ENCODE peak calls at places on chromosome 13, in nine cellular contexts. W is fibroblast of gingiva; Z is ascending aorta; I is Calu3; P is stimulated activated CD4-positive, alpha-beta T cell treated with anti-CD3 and anti-CD28 coated beads, Interleukin-1b, Interleukin-23, amount 100 ng/mL, for 24 hours; L is brain microvascular endothelial cell; Q is NCI-H1417 treated with DMSO at 0.1 percent for 48 hours; J is fibroblast of mammary gland; T is adipocyte. A is an unnamed sample.

GRCh38 chr13:39777527-39778061 is 122.1 kb downstream of the COG6 start:
- DNase-seq in W (peak), Z (no peak), I (peak), P (peak), L (peak), Q (no peak), J (peak), T (peak), A (peak)

GRCh38 chr13:47933688-47934011 is 67.4 kb downstream of the SUCLA2 start:
- DNase-seq in W (no peak), Z (no peak), I (no peak), P (no peak), L (peak), Q (no peak), J (peak), T (no peak), A (no peak)

GRCh38 chr13:79491715-79492114 is 10.8 kb downstream of the NDFIP2 start:
- DNase-seq in W (peak), Z (no peak), I (no peak), P (no peak), L (no peak), Q (no peak), J (peak), T (peak), A (peak)

GRCh38 chr13:50697746-50698526 is 145.6 kb downstream of the DLEU7 start:
- DNase-seq in W (no peak), Z (no peak), I (no peak), P (no peak), L (no peak), Q (no peak), J (no peak), T (no peak), A (no peak)

GRCh38 chr13:44470623-44471562 is 97.3 kb downstream of the SERP2 start:
- DNase-seq in W (no peak), Z (no peak), I (no peak), P (no peak), L (no peak), Q (no peak), J (peak), T (peak), A (peak)

GRCh38 chr13:67023088-67023893 is 206.8 kb downstream of the PCDH9 start:
- DNase-seq in W (peak), Z (no peak), I (peak), P (no peak), L (peak), Q (no peak), J (peak), T (peak), A (peak)

GRCh38 chr13:19634129-19634740 is 776 bp downstream of the MPHOSPH8 start:
- DNase-seq in W (peak), Z (no peak), I (no peak), P (no peak), L (peak), Q (no peak), J (peak), T (peak), A (peak)

GRCh38 chr13:77048592-77048991 is 21.6 kb upstream of the FBXL3 start:
- DNase-seq in W (no peak), Z (no peak), I (no peak), P (no peak), L (no peak), Q (no peak), J (no peak), T (no peak), A (no peak)

GRCh38 chr13:24261566-24261965 is 47.8 kb upstream of the C1QTNF9 start:
- DNase-seq in W (no peak), Z (no peak), I (no peak), P (no peak), L (no peak), Q (no peak), J (no peak), T (no peak), A (no peak)

GRCh38 chr13:35865341-35866240 is 265.6 kb downstream of the DCLK1 start:
- DNase-seq in W (no peak), Z (no peak), I (peak), P (no peak), L (no peak), Q (no peak), J (no peak), T (no peak), A (no peak)